ENCODE peak calls at places on chromosome 3, in four cellular contexts. R is CD8-positive, alpha-beta T cell; L is RWPE2; S is heart right ventricle. M is an unnamed sample.

GRCh38 chr3:31043184-31043819 is 148.8 kb upstream of the GADL1 start:
- DNase-seq in R (no peak), L (peak; percentile 51), S (no peak), M (no peak)

GRCh38 chr3:23518441-23518840 is 287.3 kb upstream of the UBE2E1 start:
- DNase-seq in R (no peak), L (no peak), S (no peak), M (no peak)

GRCh38 chr3:171842864-171843511 is at the start of gene TMEM212:
- DNase-seq in R (no peak), L (no peak), S (no peak), M (no peak)

GRCh38 chr3:170012683-170013400 is 25.0 kb upstream of the GPR160 start:
- DNase-seq in R (no peak), L (no peak), S (no peak), M (no peak)

GRCh38 chr3:128942161-128942952 is 51.5 kb downstream of the CFAP92 start:
- DNase-seq in R (no peak), L (no peak), S (no peak), M (no peak)

GRCh38 chr3:59189561-59190338 is 139.9 kb upstream of the CFAP20DC start:
- DNase-seq in R (no peak), L (no peak), S (no peak), M (no peak)

GRCh38 chr3:77179762-77180161 is 139.9 kb downstream of the ROBO2 start:
- DNase-seq in R (no peak), L (no peak), S (no peak), M (no peak)

GRCh38 chr3:152405915-152406802 is 137.4 kb downstream of the MBNL1 start:
- DNase-seq in R (no peak), L (no peak), S (no peak), M (no peak)

GRCh38 chr3:133943639-133944131 is 48.0 kb upstream of the RAB6B start:
- DNase-seq in R (no peak), L (no peak), S (no peak), M (no peak)

GRCh38 chr3:29280675-29281264 is at the start of gene RBMS3:
- DNase-seq in R (no peak), L (peak; percentile 82), S (peak; percentile 84), M (peak; percentile 5)

GRCh38 chr3:133965033-133965570 is 64.6 kb downstream of the SLCO2A1 start:
- DNase-seq in R (no peak), L (no peak), S (no peak), M (no peak)

GRCh38 chr3:88936837-88937236 is 170.6 kb upstream of the EPHA3 start:
- DNase-seq in R (no peak), L (no peak), S (no peak), M (no peak)

GRCh38 chr3:109339186-109339585 is 1.8 kb upstream of the DPPA4 start:
- DNase-seq in R (no peak), L (no peak), S (no peak), M (no peak)

GRCh38 chr3:15953841-15954240 is 156.1 kb upstream of the ANKRD28 start:
- DNase-seq in R (no peak), L (no peak), S (no peak), M (no peak)

GRCh38 chr3:57597973-57598351 is 818 bp upstream of the ARF4 start:
- DNase-seq in R (no peak), L (no peak), S (no peak), M (no peak)

GRCh38 chr3:136346486-136346885 is 96.3 kb downstream of the PCCB start:
- DNase-seq in R (no peak), L (no peak), S (no peak), M (no peak)

GRCh38 chr3:100737334-100737733 is 28.0 kb downstream of the TFG start:
- DNase-seq in R (no peak), L (no peak), S (no peak), M (no peak)

GRCh38 chr3:153087595-153088566 is 74.1 kb upstream of the RAP2B start:
- DNase-seq in R (no peak), L (no peak), S (no peak), M (no peak)

GRCh38 chr3:50303038-50303815 is at the start of gene HYAL1:
- DNase-seq in R (no peak), L (no peak), S (peak; percentile 90), M (no peak)

GRCh38 chr3:30319713-30320112 is 286.7 kb upstream of the TGFBR2 start:
- DNase-seq in R (no peak), L (no peak), S (no peak), M (no peak)

GRCh38 chr3:125374501-125374995 is 577 bp downstream of the ZNF148 start:
- DNase-seq in R (peak; percentile 9), L (no peak), S (peak; percentile 35), M (no peak)

GRCh38 chr3:14791343-14791945 is 27.3 kb upstream of the FGD5 start:
- DNase-seq in R (peak; percentile 26), L (peak; percentile 30), S (peak; percentile 66), M (peak; percentile 35)

GRCh38 chr3:168338176-168338575 is 242.5 kb upstream of the GOLIM4 start:
- DNase-seq in R (no peak), L (no peak), S (no peak), M (no peak)

GRCh38 chr3:192887701-192888100 is 30.0 kb downstream of the MB21D2 start:
- DNase-seq in R (no peak), L (no peak), S (no peak), M (no peak)

GRCh38 chr3:158768361-158768787 is 33.5 kb upstream of the MFSD1 start:
- DNase-seq in R (no peak), L (no peak), S (peak; percentile 70), M (no peak)

GRCh38 chr3:168951368-168951767 is 712.1 kb downstream of the MECOM start:
- DNase-seq in R (no peak), L (no peak), S (no peak), M (no peak)

GRCh38 chr3:61855211-61855610 is 293.8 kb downstream of the PTPRG start:
- DNase-seq in R (no peak), L (no peak), S (no peak), M (no peak)

GRCh38 chr3:123385981-123386380 is 62.9 kb downstream of the ADCY5 start:
- DNase-seq in R (no peak), L (no peak), S (peak; percentile 69), M (no peak)

GRCh38 chr3:12817341-12817705 is 20.8 kb downstream of the CAND2 start:
- DNase-seq in R (no peak), L (no peak), S (peak; percentile 48), M (no peak)

GRCh38 chr3:124398594-124398993 is 331.7 kb upstream of the UMPS start:
- DNase-seq in R (no peak), L (no peak), S (no peak), M (no peak)

GRCh38 chr3:194983121-194983520 is 287.8 kb downstream of the XXYLT1 start:
- DNase-seq in R (no peak), L (no peak), S (no peak), M (no peak)

GRCh38 chr3:66819993-66820501 is 178.1 kb upstream of the KBTBD8 start:
- DNase-seq in R (no peak), L (no peak), S (no peak), M (no peak)

GRCh38 chr3:38545396-38545949 is 49.3 kb downstream of the EXOG start:
- DNase-seq in R (no peak), L (no peak), S (no peak), M (no peak)

GRCh38 chr3:102060814-102061213 is 211.5 kb downstream of the NFKBIZ start:
- DNase-seq in R (no peak), L (no peak), S (no peak), M (no peak)
- H3K27ac ChIP-seq in R (no peak overlapping the region), L (no peak overlapping the region), S (no peak overlapping the region), M (no peak overlapping the region)

GRCh38 chr3:112686360-112686759 is 45.4 kb upstream of the CCDC80 start:
- DNase-seq in R (no peak), L (no peak), S (no peak), M (no peak)
- H3K4me1 ChIP-seq in R (no peaks in the 10 kb centered on the region), L (peaks cover 44% of the 10 kb centered on the region), S (no peaks in the 10 kb centered on the region), M (peaks cover 6% of the 10 kb centered on the region)

DNA sequence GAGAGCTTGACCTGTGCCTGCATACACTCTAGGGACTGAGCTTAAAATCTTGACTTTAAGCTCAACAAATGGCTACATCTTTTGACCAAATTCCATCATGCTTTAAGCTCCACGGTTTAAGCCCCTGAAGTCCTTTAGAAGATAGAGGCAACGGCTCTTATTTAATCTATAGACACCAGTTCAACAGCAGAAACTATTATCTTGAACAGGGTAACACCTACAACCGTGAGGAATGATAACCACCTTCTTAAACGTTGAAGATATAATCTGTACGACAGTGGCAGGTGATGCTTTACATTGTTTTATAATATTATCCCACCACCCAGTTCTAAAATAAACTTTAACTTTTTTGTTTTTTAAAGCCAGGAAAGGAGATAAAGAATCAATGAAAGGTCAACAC is 1007.8 kb downstream of the FHIT start:
- DNase-seq in R (no peak), L (no peak), S (no peak), M (no peak)
- H3K27ac ChIP-seq in R (no peak overlapping the region), L (no peak overlapping the region), S (no peak overlapping the region), M (no peak overlapping the region)

DNA sequence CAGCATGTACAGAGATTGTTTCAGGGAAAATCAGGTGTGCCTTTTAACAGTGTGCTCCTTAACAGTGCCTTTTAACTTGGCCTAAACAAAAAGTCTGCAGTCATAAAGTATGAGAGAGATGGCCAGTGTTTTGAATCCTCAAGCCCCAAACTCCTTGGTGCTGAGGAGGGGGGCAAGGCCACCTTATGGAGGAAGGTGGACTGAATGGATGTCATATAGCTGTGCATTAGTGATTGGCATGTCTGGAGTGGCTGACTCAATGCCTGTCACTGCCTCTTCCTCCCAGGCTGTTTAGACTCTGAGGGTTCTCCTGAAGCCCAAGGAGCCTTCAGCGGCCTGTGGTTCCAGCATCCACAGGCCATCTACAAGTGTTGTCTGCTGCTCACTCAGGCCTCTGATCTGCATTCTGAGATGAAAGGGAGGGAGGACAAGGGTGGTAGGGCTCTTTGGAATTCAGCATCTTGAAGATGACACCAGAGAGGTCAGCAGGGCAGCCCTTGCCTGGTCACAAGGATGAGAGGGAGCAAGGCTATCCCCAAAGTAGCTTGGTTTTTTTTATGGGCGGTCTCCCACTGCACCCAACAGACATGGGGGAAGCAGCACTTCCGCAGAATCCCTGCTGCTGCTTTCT is 1.5 kb downstream of the FOXL2NB start:
- DNase-seq in R (no peak), L (no peak), S (no peak), M (no peak)
- H3K4me1 ChIP-seq in R (peaks cover 38% of the 10 kb centered on the region), L (no peaks in the 10 kb centered on the region), S (peaks cover 41% of the 10 kb centered on the region), M (peaks cover 46% of the 10 kb centered on the region)

GRCh38 chr3:46629571-46630517 is 17.5 kb downstream of the FAM240A start:
- DNase-seq in R (peak; percentile 66), L (no peak), S (peak; percentile 86), M (peak; percentile 80)
- H3K27ac ChIP-seq in R (peak overlapping the region; percentile 35), L (no peak overlapping the region), S (peak overlapping the region; percentile 67), M (no peak overlapping the region)

GRCh38 chr3:160569874-160570273 is 4.5 kb upstream of the KPNA4 start:
- DNase-seq in R (no peak), L (no peak), S (no peak), M (no peak)
- H3K4me1 ChIP-seq in R (peaks cover 10% of the 10 kb centered on the region), L (peaks cover 9% of the 10 kb centered on the region), S (peaks cover 11% of the 10 kb centered on the region), M (peaks cover 11% of the 10 kb centered on the region)